ENCODE peak calls at places on chromosomes 4 and X, in ten cellular contexts. M, A, U, O, L, X, Z, P, N and R are unnamed samples.

GRCh38 chr4:183443609-183444148 is 757 bp upstream of the CDKN2AIP start:
- DNase-seq in L (peak; percentile 48), Z (no peak), P (no peak), O (no peak), N (no peak), A (peak; percentile 68), M (no peak), U (peak; percentile 78), X (peak; percentile 51), R (no peak)

GRCh38 chr4:109266236-109266635 is 36.2 kb downstream of the COL25A1 start:
- DNase-seq in A (no peak), P (no peak), N (no peak), U (no peak), M (no peak), Z (no peak), O (no peak), X (no peak), L (no peak), R (no peak)

GRCh38 chrX:78140206-78140605 is 756 bp upstream of the TAF9B start:
- DNase-seq in L (no peak), M (no peak), X (no peak), U (no peak), Z (no peak), P (no peak), N (no peak), O (no peak), A (no peak), R (no peak)

GRCh38 chr4:176538217-176538925 is 218.6 kb downstream of the SPCS3 start:
- DNase-seq in Z (no peak), P (peak; percentile 83), N (peak; percentile 97), U (no peak), A (no peak), L (no peak), X (peak; percentile 96), M (no peak), O (no peak), R (no peak)

GRCh38 chrX:22196151-22196550 is 76.6 kb upstream of the CBLL2 start:
- DNase-seq in O (no peak), U (no peak), L (no peak), M (no peak), N (peak; percentile 10), P (peak; percentile 45), X (no peak), A (no peak), Z (no peak), R (no peak)

GRCh38 chrX:137565318-137565904 is 516 bp upstream of the ZIC3 start:
- DNase-seq in O (no peak), A (no peak), U (no peak), P (no peak), X (no peak), N (no peak), M (no peak), Z (no peak), L (no peak), R (no peak)

GRCh38 chrX:108091878-108092291 is 307 bp downstream of the ATG4A start:
- DNase-seq in L (no peak), P (no peak), U (no peak), A (no peak), Z (no peak), X (no peak), O (no peak), N (no peak), M (no peak), R (no peak)

GRCh38 chr4:8457646-8458045 is 17.1 kb downstream of the TRMT44 start:
- DNase-seq in P (no peak), Z (no peak), O (no peak), N (no peak), A (no peak), L (no peak), M (no peak), X (no peak), U (no peak), R (no peak)

GRCh38 chr4:55291227-55291629 is 54.8 kb upstream of the SRD5A3 start:
- DNase-seq in N (peak; percentile 40), Z (no peak), O (no peak), U (no peak), L (no peak), X (peak; percentile 49), A (no peak), P (no peak), M (no peak), R (no peak)

GRCh38 chr4:167452922-167453321 is 218.6 kb upstream of the SPOCK3 start:
- DNase-seq in N (no peak), L (no peak), U (no peak), M (no peak), A (no peak), P (no peak), X (no peak), Z (no peak), O (no peak), R (peak; percentile 52)

GRCh38 chr4:151489462-151490203 is 80.7 kb downstream of the FHIP1A start:
- DNase-seq in A (peak; percentile 72), X (no peak), M (no peak), Z (no peak), U (peak; percentile 92), L (no peak), O (no peak), P (no peak), N (no peak), R (peak; percentile 61)

GRCh38 chr4:180106997-180107396 is 2136.2 kb upstream of the TENM3 start:
- DNase-seq in P (no peak), U (no peak), Z (no peak), M (no peak), X (no peak), N (no peak), A (no peak), L (no peak), O (no peak), R (no peak)

GRCh38 chr4:52126946-52127345 is 75.8 kb downstream of the SPATA18 start:
- DNase-seq in O (no peak), X (peak; percentile 55), L (no peak), A (no peak), Z (no peak), M (no peak), P (no peak), U (no peak), N (peak; percentile 84), R (peak; percentile 84)

GRCh38 chr4:18021470-18021719 is 160 bp downstream of the LCORL start:
- DNase-seq in A (no peak), X (peak; percentile 13), O (no peak), N (no peak), Z (no peak), P (no peak), M (no peak), U (no peak), L (no peak), R (no peak)

GRCh38 chrX:11105080-11105479 is 6.1 kb upstream of the HCCS start:
- DNase-seq in L (no peak), A (no peak), P (no peak), X (peak; percentile 28), U (no peak), Z (no peak), O (no peak), M (no peak), N (peak; percentile 67), R (no peak)
- TF ChIP-seq CTCF in L (no peak), A (no peak), P (no peak), X (peak; percentile 5), U (no peak), Z (no peak), O (no peak), M (no peak), N (no peak), R (no peak)

DNA sequence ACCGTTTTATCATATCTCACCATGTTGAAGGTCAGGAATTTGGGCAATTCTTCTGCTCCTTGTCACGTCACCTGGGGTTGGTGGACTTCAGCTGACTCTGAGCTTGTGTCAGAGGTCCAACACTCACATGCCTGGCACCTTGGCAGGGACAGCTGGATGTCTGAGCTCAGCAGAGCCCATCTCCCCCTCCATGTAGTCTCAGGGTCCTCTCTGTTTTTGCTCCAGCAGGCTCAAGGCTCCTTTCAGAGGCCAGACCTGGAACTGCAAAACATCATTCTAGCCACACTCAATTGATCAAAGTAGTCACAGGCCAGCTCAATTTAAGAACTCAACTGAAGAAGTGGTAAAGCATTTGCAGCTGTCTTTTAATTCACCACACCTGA is 45.4 kb downstream of the EDNRA start:
- DNase-seq in U (peak; percentile 41), L (no peak), N (no peak), O (no peak), Z (no peak), X (no peak), P (no peak), A (no peak), M (no peak), R (no peak)
- TF ChIP-seq CTCF in U (peak; percentile 48), L (no peak), N (no peak), O (no peak), Z (no peak), X (peak; percentile 53), P (no peak), A (no peak), M (no peak), R (peak; percentile 44)

GRCh38 chr4:142707397-142707796 is 138.7 kb downstream of the INPP4B start:
- DNase-seq in L (peak; percentile 45), P (no peak), U (no peak), M (no peak), O (no peak), N (no peak), X (no peak), Z (no peak), A (no peak), R (no peak)

GRCh38 chr4:142703694-142704309 is 142.3 kb downstream of the INPP4B start:
- DNase-seq in M (no peak), Z (no peak), L (no peak), U (no peak), N (no peak), O (peak; percentile 68), A (no peak), X (no peak), P (no peak), R (no peak)

GRCh38 chr4:142705820-142706219 is 140.3 kb downstream of the INPP4B start:
- DNase-seq in Z (no peak), M (no peak), L (no peak), P (no peak), X (no peak), N (no peak), O (no peak), A (no peak), U (no peak), R (peak; percentile 9)

GRCh38 chr4:142708231-142708630 is 137.9 kb downstream of the INPP4B start:
- DNase-seq in U (peak; percentile 34), A (peak; percentile 12), X (no peak), L (no peak), N (no peak), Z (no peak), P (no peak), O (no peak), M (no peak), R (no peak)

DNA sequence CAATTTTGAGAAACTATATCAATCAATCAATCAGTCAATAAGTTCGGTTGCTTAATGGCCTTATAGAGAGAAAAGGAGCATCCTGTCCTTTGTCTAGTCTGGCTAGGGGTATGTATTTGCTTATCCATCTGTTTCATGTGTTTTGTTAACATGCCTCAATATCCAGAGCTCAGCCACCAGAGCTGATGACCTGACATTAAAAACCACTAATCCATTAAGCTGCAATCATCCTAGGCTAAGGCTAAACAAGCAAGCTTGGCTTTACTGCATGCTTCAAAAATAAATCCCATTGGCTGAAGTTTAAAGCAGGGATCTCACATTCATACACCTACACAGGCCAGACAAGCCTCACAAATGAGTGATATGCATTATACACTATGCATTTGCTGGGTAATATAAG is 139.7 kb downstream of the INPP4B start:
- DNase-seq in L (no peak), Z (no peak), N (no peak), A (no peak), U (no peak), M (no peak), P (no peak), O (no peak), X (no peak), R (no peak)
- TF ChIP-seq CTCF in L (no peak), Z (no peak), N (no peak), A (no peak), U (no peak), M (no peak), P (no peak), O (no peak), X (no peak), R (no peak)

GRCh38 chrX:40258909-40259308 is 161.2 kb upstream of the BCOR start:
- DNase-seq in N (no peak), O (no peak), P (no peak), A (no peak), X (no peak), Z (no peak), M (no peak), U (no peak), L (no peak), R (no peak)
- TF ChIP-seq CTCF in N (no peak), O (no peak), P (no peak), A (no peak), X (no peak), Z (no peak), M (no peak), U (no peak), L (no peak), R (no peak)